ENCODE peak calls at places on chromosomes 7 and 10, in four cellular contexts. T is H1, Z is SK-N-SH, A is GM12878. C is an unnamed sample.

GRCh38 chr10:96577037-96577436 is 9.8 kb downstream of the TM9SF3 start:
- DNase-seq in T (no peak), Z (no peak), A (no peak), C (no peak)

GRCh38 chr7:105863876-105864275 is 12.5 kb downstream of the ATXN7L1 start:
- DNase-seq in T (no peak), Z (no peak), A (no peak), C (no peak)

GRCh38 chr10:28177944-28178637 is 124.8 kb downstream of the MPP7 start:
- DNase-seq in T (no peak), Z (no peak), A (no peak), C (no peak)

GRCh38 chr7:151304856-151305255 is 36.8 kb upstream of the NUB1 start:
- DNase-seq in T (peak), Z (no peak), A (no peak), C (no peak)

GRCh38 chr7:158976468-158976848 is 120.1 kb downstream of the DYNC2I1 start:
- DNase-seq in T (no peak), Z (no peak), A (peak), C (no peak)

GRCh38 chr7:157263156-157263555 is 73.6 kb upstream of the DNAJB6 start:
- DNase-seq in T (no peak), Z (no peak), A (no peak), C (no peak)

GRCh38 chr10:99523251-99523773 is 9.4 kb upstream of the NKX2-3 start:
- DNase-seq in T (no peak), Z (peak), A (no peak), C (no peak)

GRCh38 chr7:156080596-156080995 is 268.3 kb upstream of the SHH start:
- DNase-seq in T (no peak), Z (no peak), A (no peak), C (no peak)

GRCh38 chr7:36128448-36129047 is 24.5 kb upstream of the EEPD1 start:
- DNase-seq in T (no peak), Z (peak), A (no peak), C (peak)

GRCh38 chr10:103820101-103821062 is 35.0 kb downstream of the SH3PXD2A start:
- DNase-seq in T (no peak), Z (peak), A (no peak), C (no peak)

GRCh38 chr10:48455055-48455391 is 148.5 kb downstream of the MAPK8 start:
- DNase-seq in T (no peak), Z (no peak), A (no peak), C (no peak)

GRCh38 chr7:152086513-152086912 is 61.0 kb downstream of the GALNT11 start:
- DNase-seq in T (no peak), Z (no peak), A (no peak), C (no peak)

GRCh38 chr7:76336094-76336493 is 22.7 kb downstream of the YWHAG start:
- DNase-seq in T (no peak), Z (no peak), A (no peak), C (no peak)

GRCh38 chr7:104142147-104142546 is 65.7 kb downstream of the ORC5 start:
- DNase-seq in T (no peak), Z (no peak), A (no peak), C (no peak)

GRCh38 chr10:8138471-8138870 is 84.0 kb downstream of the GATA3 start:
- DNase-seq in T (no peak), Z (no peak), A (no peak), C (no peak)

GRCh38 chr7:158050441-158051371 is 536.9 kb downstream of the PTPRN2 start:
- DNase-seq in T (no peak), Z (no peak), A (no peak), C (no peak)

GRCh38 chr10:92897916-92898315 is 49.6 kb downstream of the EXOC6 start:
- DNase-seq in T (no peak), Z (no peak), A (no peak), C (no peak)

GRCh38 chr10:96017227-96017687 is 26.1 kb upstream of the CCNJ start:
- DNase-seq in T (no peak), Z (peak), A (peak), C (peak)

GRCh38 chr10:117740696-117741222 is 198.2 kb downstream of the EMX2 start:
- DNase-seq in T (no peak), Z (no peak), A (no peak), C (no peak)

GRCh38 chr7:2030475-2031456 is 202.0 kb downstream of the MAD1L1 start:
- DNase-seq in T (no peak), Z (peak), A (no peak), C (no peak)

GRCh38 chr7:67105382-67105781 is 108.7 kb downstream of the TYW1 start:
- DNase-seq in T (no peak), Z (no peak), A (no peak), C (peak)

GRCh38 chr10:86266446-86267242 is 100.0 kb downstream of the GRID1 start:
- DNase-seq in T (no peak), Z (peak), A (no peak), C (no peak)

GRCh38 chr7:70306173-70306572 is 707.9 kb downstream of the AUTS2 start:
- DNase-seq in T (no peak), Z (no peak), A (no peak), C (no peak)

GRCh38 chr10:132901351-132901750 is 41.0 kb downstream of the CFAP46 start:
- DNase-seq in T (no peak), Z (no peak), A (no peak), C (no peak)

GRCh38 chr10:1233031-1233430 is 176.8 kb downstream of the WDR37 start:
- DNase-seq in T (no peak), Z (no peak), A (no peak), C (no peak)

GRCh38 chr7:125136341-125136740 is 206.7 kb upstream of the POT1 start:
- DNase-seq in T (no peak), Z (no peak), A (no peak), C (no peak)

GRCh38 chr7:135206887-135207738 is 4.2 kb downstream of the WDR91 start:
- DNase-seq in T (no peak), Z (no peak), A (peak), C (no peak)

GRCh38 chr10:21052072-21052708 is 155.1 kb upstream of the NEBL start:
- DNase-seq in T (no peak), Z (no peak), A (no peak), C (no peak)

GRCh38 chr7:140238778-140239652 is 62.2 kb upstream of the KDM7A start:
- DNase-seq in T (no peak), Z (no peak), A (no peak), C (no peak)

GRCh38 chr7:74206589-74207120 is 3.2 kb upstream of the LAT2 start:
- DNase-seq in T (peak), Z (peak), A (no peak), C (peak)

GRCh38 chr7:128455556-128456254 is at the start of gene HILPDA:
- DNase-seq in T (no peak), Z (peak), A (peak), C (peak)

GRCh38 chr10:109696981-109697775 is 226.1 kb downstream of the XPNPEP1 start:
- DNase-seq in T (no peak), Z (no peak), A (no peak), C (no peak)

GRCh38 chr10:7409732-7410168 is 1.1 kb downstream of the SFMBT2 start:
- DNase-seq in T (no peak), Z (peak), A (no peak), C (no peak)

GRCh38 chr7:139453673-139454321 is 29.7 kb downstream of the KLRG2 start:
- DNase-seq in T (no peak), Z (no peak), A (no peak), C (no peak)

GRCh38 chr7:151110236-151110940 is 24.1 kb downstream of the AGAP3 start:
- DNase-seq in T (no peak), Z (peak), A (no peak), C (no peak)

GRCh38 chr10:129548534-129549130 is 81.6 kb downstream of the MGMT start:
- DNase-seq in T (no peak), Z (no peak), A (no peak), C (no peak)

GRCh38 chr10:107687702-107688101 is 523.2 kb upstream of the SORCS1 start:
- DNase-seq in T (no peak), Z (no peak), A (no peak), C (no peak)

GRCh38 chr10:101840741-101841453 is 2.7 kb downstream of the KCNIP2 start:
- DNase-seq in T (no peak), Z (peak), A (no peak), C (peak)

GRCh38 chr10:101839002-101839401 is 4.6 kb downstream of the KCNIP2 start:
- DNase-seq in T (no peak), Z (no peak), A (no peak), C (no peak)

GRCh38 chr10:101841826-101842225 is 1.8 kb downstream of the KCNIP2 start:
- DNase-seq in T (no peak), Z (peak), A (no peak), C (peak)

GRCh38 chr10:101839421-101840063 is 4.1 kb downstream of the KCNIP2 start:
- DNase-seq in T (no peak), Z (peak), A (no peak), C (peak)

GRCh38 chr10:101840102-101840684 is 3.4 kb downstream of the KCNIP2 start:
- DNase-seq in T (no peak), Z (peak), A (no peak), C (peak)
- TF ChIP-seq NRF1 in T (no peak), Z (no peak), A (no peak), C (no peak)

DNA sequence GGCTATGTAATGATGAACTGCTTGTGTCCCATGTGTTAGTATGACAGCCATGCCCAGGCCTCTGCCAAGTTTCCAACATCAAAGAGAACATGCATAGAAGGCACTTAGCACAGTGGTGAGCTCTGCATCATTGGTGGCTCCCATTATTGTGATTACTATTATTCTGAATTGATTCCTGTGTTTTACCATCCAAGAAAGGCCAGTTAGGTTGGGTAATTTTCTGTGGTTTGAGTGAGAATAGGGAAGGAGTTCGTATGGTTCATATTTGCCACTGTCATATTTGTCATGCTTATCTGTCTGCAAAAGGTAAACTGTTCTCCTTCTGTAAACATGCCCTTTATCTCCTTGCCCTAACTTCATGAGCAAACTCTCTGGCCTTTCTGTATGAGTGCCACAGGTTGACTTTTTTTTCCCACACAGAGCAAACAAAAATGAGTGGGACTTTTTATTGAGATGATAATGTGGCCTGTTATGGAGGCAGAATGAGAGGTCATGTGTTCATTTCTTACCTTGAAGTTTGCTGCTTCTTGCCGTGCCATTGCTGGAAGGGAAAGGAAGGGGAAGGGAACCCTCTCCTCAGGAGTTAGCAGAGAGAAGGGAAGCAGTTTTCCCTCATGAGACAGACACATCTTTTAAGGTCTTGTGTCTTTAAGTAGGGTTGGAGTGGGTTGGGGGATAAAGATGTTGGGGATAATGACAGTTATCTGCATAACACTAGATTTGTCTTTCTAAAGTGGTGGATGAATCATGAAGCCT is 301.9 kb downstream of the LRMDA start:
- DNase-seq in T (no peak), Z (no peak), A (no peak), C (no peak)
- TF ChIP-seq EP300 in T (no peak), Z (no peak), A (no peak), C (no peak)

GRCh38 chr7:97635622-97636021 is 96.3 kb upstream of the TAC1 start:
- DNase-seq in T (no peak), Z (no peak), A (no peak), C (no peak)

GRCh38 chr7:97639036-97639435 is 92.8 kb upstream of the TAC1 start:
- DNase-seq in T (no peak), Z (no peak), A (no peak), C (no peak)
- TF ChIP-seq NRF1 in T (no peak), Z (no peak), A (no peak), C (no peak)

GRCh38 chr10:78953124-78954008 is 115.4 kb upstream of the ZMIZ1 start:
- DNase-seq in T (no peak), Z (no peak), A (peak), C (peak)

GRCh38 chr10:78952686-78953085 is 116.1 kb upstream of the ZMIZ1 start:
- DNase-seq in T (no peak), Z (no peak), A (no peak), C (no peak)

GRCh38 chr10:78948616-78949015 is 120.2 kb upstream of the ZMIZ1 start:
- DNase-seq in T (no peak), Z (no peak), A (no peak), C (no peak)

GRCh38 chr10:78952018-78952417 is 116.7 kb upstream of the ZMIZ1 start:
- DNase-seq in T (no peak), Z (no peak), A (no peak), C (no peak)

DNA sequence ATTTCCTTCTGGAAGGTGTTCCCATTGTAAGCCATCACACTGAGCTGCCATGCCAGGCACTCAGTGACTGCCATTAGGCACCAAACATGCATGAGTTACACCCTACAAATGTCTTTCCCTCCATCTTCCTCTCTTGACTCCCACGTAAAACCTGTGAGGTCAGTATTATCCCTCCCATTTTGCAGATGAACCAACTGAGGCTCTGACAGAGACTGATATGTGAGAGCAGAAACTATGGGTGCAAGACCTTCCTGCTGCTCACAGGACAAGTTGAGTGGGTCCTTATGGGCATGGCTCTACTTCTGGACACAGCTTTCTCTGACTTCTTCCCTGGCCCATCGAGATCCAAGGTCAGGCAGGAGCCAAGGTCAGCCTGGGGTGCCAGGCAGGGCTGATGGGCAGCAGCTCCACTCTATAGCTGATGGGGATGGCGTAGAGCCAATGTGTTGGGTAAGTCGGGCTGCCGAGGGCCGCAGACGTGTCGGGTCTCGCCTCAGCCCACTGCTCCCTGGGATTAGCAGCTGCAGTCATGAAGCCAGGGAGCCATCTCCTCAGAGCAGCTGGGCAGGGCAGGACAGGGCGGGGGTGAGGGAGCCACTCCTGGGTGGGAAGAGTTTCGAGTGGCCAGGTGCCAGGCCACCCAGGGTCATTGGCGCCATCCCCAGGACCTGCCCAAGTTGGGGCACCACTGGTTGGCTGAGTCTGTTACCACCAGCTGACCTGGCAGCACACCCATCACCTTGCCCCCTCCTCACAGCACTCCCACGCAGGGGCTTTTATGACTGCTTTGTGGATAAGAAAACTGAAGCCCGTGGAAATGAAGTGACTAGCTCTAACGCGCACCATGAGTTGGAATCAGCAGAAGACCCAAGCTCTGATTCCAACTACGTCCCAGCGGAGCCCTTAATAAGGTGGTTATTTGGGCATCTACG is 117.8 kb upstream of the ZMIZ1 start:
- DNase-seq in T (no peak), Z (no peak), A (no peak), C (no peak)
- TF ChIP-seq EP300 in T (no peak), Z (no peak), A (no peak), C (no peak)